ENCODE peak calls at places on chromosomes 3 and 15, in nine cellular contexts. C, H, I, L, W, K, U, J and O are unnamed samples.

GRCh38 chr15:68609618-68610017 is 30.8 kb downstream of the CORO2B start:
- DNase-seq in I (no peak), H (no peak), U (no peak), W (no peak), C (no peak), J (no peak), L (peak), K (no peak), O (no peak)

GRCh38 chr3:124272611-124273151 is 280.8 kb upstream of the ROPN1 start:
- DNase-seq in U (no peak), C (no peak), H (no peak), L (peak), K (no peak), I (no peak), J (no peak), W (no peak), O (no peak)

GRCh38 chr3:101050061-101050460 is 56.8 kb upstream of the ABI3BP start:
- DNase-seq in H (no peak), K (no peak), W (no peak), U (no peak), C (no peak), I (no peak), L (no peak), J (no peak), O (no peak)

GRCh38 chr3:81851166-81851565 is 89.7 kb upstream of the GBE1 start:
- DNase-seq in H (no peak), C (no peak), U (no peak), K (no peak), L (no peak), W (no peak), I (no peak), J (no peak), O (no peak)

GRCh38 chr15:85793641-85794597 is 806 bp downstream of the KLHL25 start:
- DNase-seq in K (no peak), C (no peak), J (peak), L (no peak), U (no peak), H (peak), I (peak), W (no peak), O (peak)

GRCh38 chr3:12325594-12326295 is 36.9 kb downstream of the PPARG start:
- DNase-seq in W (no peak), C (no peak), U (no peak), K (no peak), H (peak), I (no peak), J (no peak), L (no peak), O (no peak)

GRCh38 chr15:66766282-66767228 is 64.5 kb downstream of the SMAD6 start:
- DNase-seq in I (no peak), C (no peak), K (no peak), W (no peak), L (no peak), J (no peak), U (peak), H (no peak), O (no peak)

GRCh38 chr15:31474059-31474868 is 147.6 kb downstream of the KLF13 start:
- DNase-seq in C (no peak), J (no peak), L (no peak), I (no peak), K (no peak), W (no peak), H (no peak), U (no peak), O (no peak)

GRCh38 chr15:42577514-42578031 is 2.2 kb downstream of the STARD9 start:
- DNase-seq in I (no peak), J (no peak), C (no peak), W (no peak), U (peak), L (no peak), H (no peak), K (no peak), O (no peak)

GRCh38 chr3:117873236-117873635 is 1161.4 kb downstream of the IGSF11 start:
- DNase-seq in H (no peak), I (no peak), U (no peak), K (peak), J (no peak), W (no peak), L (no peak), C (peak), O (no peak)

GRCh38 chr3:12139111-12139511 is 19.6 kb downstream of the TIMP4 start:
- DNase-seq in L (no peak), H (peak), U (peak), W (no peak), I (peak), C (no peak), K (no peak), J (no peak), O (no peak)

GRCh38 chr3:32366638-32367368 is 24.9 kb upstream of the CMTM7 start:
- DNase-seq in U (no peak), H (no peak), K (no peak), I (no peak), C (no peak), J (no peak), L (no peak), W (no peak), O (no peak)

GRCh38 chr3:184156522-184156955 is 1.4 kb downstream of the DVL3 start:
- DNase-seq in U (peak), I (no peak), J (no peak), C (no peak), L (no peak), W (no peak), H (no peak), K (peak), O (no peak)